ENCODE peak calls at places on chromosomes 5 and 9, in five cellular contexts. One of them, this sample, is unnamed.

GRCh38 chr9:72485821-72486605 is 35.4 kb upstream of the TMC1 start:
- DNase-seq in NCI-H2107: no peak
- DNase-seq in MM.1S: no peak
- DNase-seq in T follicular helper cell: no peak
- DNase-seq in M059J: peak; percentile 51
- DNase-seq in this sample: no peak

GRCh38 chr5:77518304-77518703 is 26.2 kb upstream of the WDR41 start:
- DNase-seq in NCI-H2107: no peak
- DNase-seq in MM.1S: peak; percentile 9
- DNase-seq in T follicular helper cell: no peak
- DNase-seq in M059J: peak; percentile 15
- DNase-seq in this sample: no peak

GRCh38 chr9:908806-909205 is 67.3 kb downstream of the DMRT1 start:
- DNase-seq in NCI-H2107: no peak
- DNase-seq in MM.1S: no peak
- DNase-seq in T follicular helper cell: no peak
- DNase-seq in M059J: no peak
- DNase-seq in this sample: no peak

GRCh38 chr5:137061382-137061781 is 437.7 kb downstream of the SPOCK1 start:
- DNase-seq in NCI-H2107: no peak
- DNase-seq in MM.1S: no peak
- DNase-seq in T follicular helper cell: no peak
- DNase-seq in M059J: no peak
- DNase-seq in this sample: no peak

GRCh38 chr9:113508111-113508749 is 44.7 kb downstream of the RGS3 start:
- DNase-seq in NCI-H2107: no peak
- DNase-seq in MM.1S: no peak
- DNase-seq in T follicular helper cell: no peak
- DNase-seq in M059J: peak; percentile 32
- DNase-seq in this sample: no peak

GRCh38 chr5:95446560-95447221 is 55.5 kb downstream of the FAM81B start:
- DNase-seq in NCI-H2107: no peak
- DNase-seq in MM.1S: no peak
- DNase-seq in T follicular helper cell: no peak
- DNase-seq in M059J: peak; percentile 67
- DNase-seq in this sample: no peak

GRCh38 chr5:39264528-39264927 is 45.2 kb upstream of the FYB1 start:
- DNase-seq in NCI-H2107: no peak
- DNase-seq in MM.1S: peak; percentile 85
- DNase-seq in T follicular helper cell: no peak
- DNase-seq in M059J: no peak
- DNase-seq in this sample: no peak

GRCh38 chr5:33049298-33049697 is 338.2 kb downstream of the NPR3 start:
- DNase-seq in NCI-H2107: no peak
- DNase-seq in MM.1S: no peak
- DNase-seq in T follicular helper cell: no peak
- DNase-seq in M059J: peak; percentile 80
- DNase-seq in this sample: no peak

GRCh38 chr5:66329078-66329477 is 185.0 kb downstream of the SREK1 start:
- DNase-seq in NCI-H2107: no peak
- DNase-seq in MM.1S: no peak
- DNase-seq in T follicular helper cell: no peak
- DNase-seq in M059J: no peak
- DNase-seq in this sample: no peak

GRCh38 chr9:22079873-22080341 is 70.8 kb upstream of the CDKN2B start:
- DNase-seq in NCI-H2107: no peak
- DNase-seq in MM.1S: no peak
- DNase-seq in T follicular helper cell: no peak
- DNase-seq in M059J: peak; percentile 54
- DNase-seq in this sample: no peak

GRCh38 chr9:16316406-16316805 is 554.1 kb downstream of the BNC2 start:
- DNase-seq in NCI-H2107: no peak
- DNase-seq in MM.1S: no peak
- DNase-seq in T follicular helper cell: no peak
- DNase-seq in M059J: no peak
- DNase-seq in this sample: no peak

GRCh38 chr5:53360811-53361210 is 119.6 kb upstream of the FST start:
- DNase-seq in NCI-H2107: no peak
- DNase-seq in MM.1S: no peak
- DNase-seq in T follicular helper cell: no peak
- DNase-seq in M059J: peak; percentile 84
- DNase-seq in this sample: no peak

GRCh38 chr5:179860301-179860700 is 1.7 kb upstream of the MRNIP start:
- DNase-seq in NCI-H2107: no peak
- DNase-seq in MM.1S: no peak
- DNase-seq in T follicular helper cell: no peak
- DNase-seq in M059J: no peak
- DNase-seq in this sample: no peak

GRCh38 chr9:37229882-37230482 is 109.6 kb downstream of the ZCCHC7 start:
- DNase-seq in NCI-H2107: no peak
- DNase-seq in MM.1S: no peak
- DNase-seq in T follicular helper cell: no peak
- DNase-seq in M059J: peak; percentile 86
- DNase-seq in this sample: no peak

GRCh38 chr5:99543841-99544240 is 615.0 kb upstream of the CHD1 start:
- DNase-seq in NCI-H2107: no peak
- DNase-seq in MM.1S: no peak
- DNase-seq in T follicular helper cell: no peak
- DNase-seq in M059J: peak; percentile 13
- DNase-seq in this sample: no peak

GRCh38 chr5:80701597-80701996 is 46.8 kb upstream of the DHFR start:
- DNase-seq in NCI-H2107: no peak
- DNase-seq in MM.1S: no peak
- DNase-seq in T follicular helper cell: no peak
- DNase-seq in M059J: no peak
- DNase-seq in this sample: no peak

GRCh38 chr9:87518702-87519335 is 21.2 kb downstream of the DAPK1 start:
- DNase-seq in NCI-H2107: no peak
- DNase-seq in MM.1S: no peak
- DNase-seq in T follicular helper cell: no peak
- DNase-seq in M059J: no peak
- DNase-seq in this sample: no peak

GRCh38 chr9:129138476-129139232 is 27.4 kb downstream of the PTPA start:
- DNase-seq in NCI-H2107: no peak
- DNase-seq in MM.1S: no peak
- DNase-seq in T follicular helper cell: no peak
- DNase-seq in M059J: peak; percentile 85
- DNase-seq in this sample: no peak

GRCh38 chr9:135611875-135612209 is 27.5 kb downstream of the GLT6D1 start:
- DNase-seq in NCI-H2107: no peak
- DNase-seq in MM.1S: no peak
- DNase-seq in T follicular helper cell: no peak
- DNase-seq in M059J: no peak
- DNase-seq in this sample: no peak

GRCh38 chr9:6833518-6834192 is 75.9 kb downstream of the KDM4C start:
- DNase-seq in NCI-H2107: no peak
- DNase-seq in MM.1S: no peak
- DNase-seq in T follicular helper cell: no peak
- DNase-seq in M059J: peak; percentile 37
- DNase-seq in this sample: no peak

GRCh38 chr5:124234022-124234899 is 512.2 kb downstream of the ZNF608 start:
- DNase-seq in NCI-H2107: no peak
- DNase-seq in MM.1S: no peak
- DNase-seq in T follicular helper cell: no peak
- DNase-seq in M059J: no peak
- DNase-seq in this sample: no peak

GRCh38 chr9:137945581-137945980 is 68.0 kb downstream of the CACNA1B start:
- DNase-seq in NCI-H2107: no peak
- DNase-seq in MM.1S: no peak
- DNase-seq in T follicular helper cell: no peak
- DNase-seq in M059J: no peak
- DNase-seq in this sample: no peak

GRCh38 chr5:139038618-139039305 is 159.4 kb downstream of the SIL1 start:
- DNase-seq in NCI-H2107: no peak
- DNase-seq in MM.1S: no peak
- DNase-seq in T follicular helper cell: no peak
- DNase-seq in M059J: no peak
- DNase-seq in this sample: no peak